ENCODE peak calls at places on chromosomes 11 and 22, in five cellular contexts. One of them, this sample, is unnamed. For H3K4me1, the result is how much of the 10 kb centered on the place peaks cover.

GRCh38 chr11:108340958-108341357 is 118.1 kb downstream of the ATM start:
- DNase-seq in adrenal gland: no peak
- DNase-seq in spleen: no peak
- DNase-seq in MM.1S: no peak
- DNase-seq in OCI-LY7: no peak
- DNase-seq in this sample: no peak

GRCh38 chr11:44372989-44373388 is 63.0 kb upstream of the ALX4 start:
- DNase-seq in adrenal gland: no peak
- DNase-seq in spleen: no peak
- DNase-seq in MM.1S: no peak
- DNase-seq in OCI-LY7: no peak
- DNase-seq in this sample: no peak

GRCh38 chr22:50684501-50684900 is 11.9 kb downstream of the SHANK3 start:
- DNase-seq in adrenal gland: no peak
- DNase-seq in spleen: peak
- DNase-seq in MM.1S: no peak
- DNase-seq in OCI-LY7: no peak
- DNase-seq in this sample: no peak

GRCh38 chr11:128194226-128194625 is 393.1 kb downstream of the ETS1 start:
- DNase-seq in adrenal gland: no peak
- DNase-seq in spleen: no peak
- DNase-seq in MM.1S: no peak
- DNase-seq in OCI-LY7: no peak
- DNase-seq in this sample: no peak

GRCh38 chr22:37627545-37627944 is 11.9 kb upstream of the SH3BP1 start:
- DNase-seq in adrenal gland: peak
- DNase-seq in spleen: peak
- DNase-seq in MM.1S: peak
- DNase-seq in OCI-LY7: peak
- DNase-seq in this sample: peak

GRCh38 chr22:23608583-23608982 is 23.5 kb downstream of the DRICH1 start:
- DNase-seq in adrenal gland: no peak
- DNase-seq in spleen: no peak
- DNase-seq in MM.1S: no peak
- DNase-seq in OCI-LY7: no peak
- DNase-seq in this sample: no peak

GRCh38 chr11:92245700-92246270 is 21.2 kb downstream of the FAT3 start:
- DNase-seq in adrenal gland: no peak
- DNase-seq in spleen: no peak
- DNase-seq in MM.1S: no peak
- DNase-seq in OCI-LY7: no peak
- DNase-seq in this sample: no peak

GRCh38 chr11:111598546-111598945 is 3.7 kb upstream of the SIK2 start:
- DNase-seq in adrenal gland: no peak
- DNase-seq in spleen: no peak
- DNase-seq in MM.1S: no peak
- DNase-seq in OCI-LY7: no peak
- DNase-seq in this sample: no peak

GRCh38 chr11:69200331-69201047 is 44.8 kb downstream of the SMIM38 start:
- DNase-seq in adrenal gland: no peak
- DNase-seq in spleen: no peak
- DNase-seq in MM.1S: no peak
- DNase-seq in OCI-LY7: no peak
- DNase-seq in this sample: peak

GRCh38 chr11:134101292-134101691 is 32.4 kb downstream of the JAM3 start:
- DNase-seq in adrenal gland: no peak
- DNase-seq in spleen: no peak
- DNase-seq in MM.1S: no peak
- DNase-seq in OCI-LY7: no peak
- DNase-seq in this sample: no peak

GRCh38 chr11:125423247-125423849 is 72.7 kb downstream of the FEZ1 start:
- DNase-seq in adrenal gland: no peak
- DNase-seq in spleen: peak
- DNase-seq in MM.1S: peak
- DNase-seq in OCI-LY7: peak
- DNase-seq in this sample: no peak

GRCh38 chr22:39220450-39220849 is 24.3 kb downstream of the PDGFB start:
- DNase-seq in adrenal gland: no peak
- DNase-seq in spleen: peak
- DNase-seq in MM.1S: no peak
- DNase-seq in OCI-LY7: no peak
- DNase-seq in this sample: no peak

GRCh38 chr22:20060700-20061480 is 19.2 kb upstream of the DGCR8 start:
- DNase-seq in adrenal gland: no peak
- DNase-seq in spleen: no peak
- DNase-seq in MM.1S: no peak
- DNase-seq in OCI-LY7: no peak
- DNase-seq in this sample: no peak

GRCh38 chr22:39070186-39070585 is 6.9 kb upstream of the APOBEC3G start:
- DNase-seq in adrenal gland: no peak
- DNase-seq in spleen: no peak
- DNase-seq in MM.1S: no peak
- DNase-seq in OCI-LY7: no peak
- DNase-seq in this sample: no peak

GRCh38 chr22:17871726-17872458 is 97.6 kb upstream of the BID start:
- DNase-seq in adrenal gland: no peak
- DNase-seq in spleen: peak
- DNase-seq in MM.1S: no peak
- DNase-seq in OCI-LY7: no peak
- DNase-seq in this sample: peak

GRCh38 chr11:64670975-64671374 is 52.0 kb downstream of the NRXN2 start:
- DNase-seq in adrenal gland: no peak
- DNase-seq in spleen: no peak
- DNase-seq in MM.1S: no peak
- DNase-seq in OCI-LY7: no peak
- DNase-seq in this sample: no peak

GRCh38 chr11:110479070-110479444 is 49.3 kb downstream of the FDX1 start:
- DNase-seq in adrenal gland: no peak
- DNase-seq in spleen: no peak
- DNase-seq in MM.1S: no peak
- DNase-seq in OCI-LY7: no peak
- DNase-seq in this sample: no peak

GRCh38 chr11:75826463-75827220 is 11.6 kb downstream of the UVRAG start:
- DNase-seq in adrenal gland: no peak
- DNase-seq in spleen: no peak
- DNase-seq in MM.1S: no peak
- DNase-seq in OCI-LY7: no peak
- DNase-seq in this sample: no peak

GRCh38 chr11:4551346-4551979 is 6.5 kb downstream of the OR52M1 start:
- DNase-seq in adrenal gland: no peak
- DNase-seq in spleen: no peak
- DNase-seq in MM.1S: no peak
- DNase-seq in OCI-LY7: no peak
- DNase-seq in this sample: no peak

GRCh38 chr11:132073787-132074186 is 703.4 kb downstream of the NTM start:
- DNase-seq in adrenal gland: no peak
- DNase-seq in spleen: no peak
- DNase-seq in MM.1S: no peak
- DNase-seq in OCI-LY7: no peak
- DNase-seq in this sample: no peak

GRCh38 chr11:128548655-128549255 is 38.6 kb downstream of the ETS1 start:
- DNase-seq in adrenal gland: peak
- DNase-seq in spleen: peak
- DNase-seq in MM.1S: no peak
- DNase-seq in OCI-LY7: peak
- DNase-seq in this sample: peak

GRCh38 chr11:86108890-86109638 is 40.2 kb upstream of the PICALM start:
- DNase-seq in adrenal gland: no peak
- DNase-seq in spleen: no peak
- DNase-seq in MM.1S: no peak
- DNase-seq in OCI-LY7: no peak
- DNase-seq in this sample: no peak
- H3K4me3 ChIP-seq in adrenal gland: no peak
- H3K4me3 ChIP-seq in spleen: no peak
- H3K4me3 ChIP-seq in MM.1S: no peak
- H3K4me3 ChIP-seq in OCI-LY7: no peak
- H3K4me3 ChIP-seq in this sample: no peak

GRCh38 chr22:21818487-21819182 is 48.8 kb downstream of the MAPK1 start:
- DNase-seq in adrenal gland: no peak
- DNase-seq in spleen: no peak
- DNase-seq in MM.1S: no peak
- DNase-seq in OCI-LY7: no peak
- DNase-seq in this sample: no peak
- H3K4me1 ChIP-seq in adrenal gland: under half
- H3K4me1 ChIP-seq in spleen: half or more
- H3K4me1 ChIP-seq in MM.1S: under half
- H3K4me1 ChIP-seq in OCI-LY7: half or more
- H3K4me1 ChIP-seq in this sample: half or more

GRCh38 chr22:47333625-47334024 is 571.2 kb downstream of the TBC1D22A start:
- DNase-seq in adrenal gland: no peak
- DNase-seq in spleen: no peak
- DNase-seq in MM.1S: peak
- DNase-seq in OCI-LY7: no peak
- DNase-seq in this sample: no peak

GRCh38 chr22:47335958-47336357 is 573.5 kb downstream of the TBC1D22A start:
- DNase-seq in adrenal gland: no peak
- DNase-seq in spleen: no peak
- DNase-seq in MM.1S: no peak
- DNase-seq in OCI-LY7: no peak
- DNase-seq in this sample: no peak

GRCh38 chr22:47335460-47335859 is 573.0 kb downstream of the TBC1D22A start:
- DNase-seq in adrenal gland: no peak
- DNase-seq in spleen: no peak
- DNase-seq in MM.1S: no peak
- DNase-seq in OCI-LY7: no peak
- DNase-seq in this sample: no peak

GRCh38 chr22:47334596-47334995 is 572.1 kb downstream of the TBC1D22A start:
- DNase-seq in adrenal gland: no peak
- DNase-seq in spleen: no peak
- DNase-seq in MM.1S: no peak
- DNase-seq in OCI-LY7: no peak
- DNase-seq in this sample: no peak

DNA sequence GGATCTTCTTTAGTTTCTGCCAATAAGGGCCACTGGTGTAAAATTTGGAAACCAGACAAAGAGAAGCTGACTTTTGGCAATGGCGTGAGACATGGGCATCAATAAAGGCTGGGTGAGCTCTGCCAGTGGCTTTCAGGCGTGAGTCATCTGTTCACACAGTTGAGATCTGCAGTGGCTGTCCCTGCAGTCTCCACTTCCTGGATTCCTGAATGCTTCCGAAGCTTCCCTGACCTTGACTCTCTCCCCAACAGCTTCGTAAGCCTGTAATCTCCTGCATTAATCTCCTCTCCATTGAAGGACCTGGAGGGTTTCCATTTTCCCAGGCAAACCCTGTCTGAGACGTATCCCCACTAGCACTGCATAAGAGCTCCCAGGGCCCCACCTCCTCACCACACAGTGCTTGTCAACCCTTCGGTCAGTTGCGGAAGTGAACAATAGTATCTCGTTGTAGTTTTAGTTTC is 574.7 kb downstream of the TBC1D22A start:
- DNase-seq in adrenal gland: no peak
- DNase-seq in spleen: no peak
- DNase-seq in MM.1S: peak
- DNase-seq in OCI-LY7: no peak
- DNase-seq in this sample: no peak
- H3K4me3 ChIP-seq in adrenal gland: no peak
- H3K4me3 ChIP-seq in spleen: peak
- H3K4me3 ChIP-seq in MM.1S: peak
- H3K4me3 ChIP-seq in OCI-LY7: no peak
- H3K4me3 ChIP-seq in this sample: peak

DNA sequence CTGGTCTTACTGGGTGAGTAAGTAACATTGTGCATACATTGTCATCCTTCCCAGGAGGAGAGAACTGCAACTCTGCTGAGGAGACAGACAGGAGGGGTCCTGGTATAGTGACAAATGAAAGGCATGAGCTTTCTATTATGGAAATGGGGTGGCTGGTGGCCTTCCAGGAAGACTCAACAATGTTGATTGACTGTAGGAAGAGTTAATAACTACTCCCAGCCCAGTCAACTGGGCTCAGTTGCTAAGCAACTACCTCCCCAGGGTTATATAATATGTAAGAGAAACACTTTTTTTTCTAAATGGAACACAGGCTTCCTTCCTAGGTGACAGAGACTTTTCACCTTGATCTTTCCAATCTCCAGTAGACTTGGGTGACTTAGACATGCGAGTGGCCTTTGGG is 28.2 kb downstream of the SEZ6L start:
- DNase-seq in adrenal gland: no peak
- DNase-seq in spleen: no peak
- DNase-seq in MM.1S: no peak
- DNase-seq in OCI-LY7: no peak
- DNase-seq in this sample: no peak
- H3K4me1 ChIP-seq in adrenal gland: under half
- H3K4me1 ChIP-seq in spleen: under half
- H3K4me1 ChIP-seq in MM.1S: under half
- H3K4me1 ChIP-seq in OCI-LY7: under half
- H3K4me1 ChIP-seq in this sample: under half

GRCh38 chr11:1023811-1024596 is 12.5 kb downstream of the MUC6 start:
- DNase-seq in adrenal gland: no peak
- DNase-seq in spleen: no peak
- DNase-seq in MM.1S: no peak
- DNase-seq in OCI-LY7: no peak
- DNase-seq in this sample: no peak
- H3K4me3 ChIP-seq in adrenal gland: no peak
- H3K4me3 ChIP-seq in spleen: no peak
- H3K4me3 ChIP-seq in MM.1S: no peak
- H3K4me3 ChIP-seq in OCI-LY7: no peak
- H3K4me3 ChIP-seq in this sample: no peak

GRCh38 chr11:118003456-118003855 is 17.3 kb downstream of the IL10RA start:
- DNase-seq in adrenal gland: no peak
- DNase-seq in spleen: no peak
- DNase-seq in MM.1S: no peak
- DNase-seq in OCI-LY7: no peak
- DNase-seq in this sample: no peak
- H3K4me1 ChIP-seq in adrenal gland: under half
- H3K4me1 ChIP-seq in spleen: half or more
- H3K4me1 ChIP-seq in MM.1S: under half
- H3K4me1 ChIP-seq in OCI-LY7: half or more
- H3K4me1 ChIP-seq in this sample: under half

GRCh38 chr11:67119577-67120391 is 721 bp downstream of the KDM2A start:
- DNase-seq in adrenal gland: peak
- DNase-seq in spleen: peak
- DNase-seq in MM.1S: peak
- DNase-seq in OCI-LY7: peak
- DNase-seq in this sample: peak
- H3K4me3 ChIP-seq in adrenal gland: peak
- H3K4me3 ChIP-seq in spleen: peak
- H3K4me3 ChIP-seq in MM.1S: peak
- H3K4me3 ChIP-seq in OCI-LY7: peak
- H3K4me3 ChIP-seq in this sample: peak

GRCh38 chr11:931385-931784 is 5.7 kb downstream of the AP2A2 start:
- DNase-seq in adrenal gland: no peak
- DNase-seq in spleen: no peak
- DNase-seq in MM.1S: no peak
- DNase-seq in OCI-LY7: no peak
- DNase-seq in this sample: no peak
- H3K4me1 ChIP-seq in adrenal gland: under half
- H3K4me1 ChIP-seq in spleen: half or more
- H3K4me1 ChIP-seq in MM.1S: under half
- H3K4me1 ChIP-seq in OCI-LY7: under half
- H3K4me1 ChIP-seq in this sample: half or more

This sample was measured in heart left ventricle.